ENCODE peak calls at places on chromosomes 16 and 17, in four cellular contexts. K, C, S and R are unnamed samples.
A peak's percentile ranks its signal among the peaks of the same experiment; 100 is the strongest.

GRCh38 chr17:41967141-41967920 is 736 bp downstream of the CNP start:
- DNase-seq in K (no peak), S (no peak), C (no peak), R (peak; percentile 33)

GRCh38 chr16:88310796-88311605 is 71.8 kb upstream of the ZNF469 start:
- DNase-seq in S (no peak), C (no peak), K (no peak), R (no peak)

GRCh38 chr17:43695968-43696865 is 34.5 kb upstream of the MEOX1 start:
- DNase-seq in C (no peak), S (no peak), K (peak; percentile 31), R (no peak)

GRCh38 chr16:21656795-21657768 is 4.7 kb upstream of the IGSF6 start:
- DNase-seq in C (no peak), S (peak; percentile 38), K (peak; percentile 89), R (no peak)

GRCh38 chr16:2980227-2981176 is at the start of gene PKMYT1:
- DNase-seq in C (peak; percentile 89), S (peak; percentile 95), K (peak; percentile 85), R (peak; percentile 94)

GRCh38 chr16:85602831-85603755 is 10.0 kb upstream of the GSE1 start:
- DNase-seq in C (no peak), S (no peak), K (no peak), R (no peak)

GRCh38 chr17:39915559-39915958 is 2.9 kb downstream of the GSDMB start:
- DNase-seq in S (no peak), K (no peak), C (no peak), R (no peak)

GRCh38 chr17:530851-531250 is 178.2 kb upstream of the RPH3AL start:
- DNase-seq in K (no peak), C (no peak), S (no peak), R (no peak)

GRCh38 chr17:64780096-64781012 is 118.2 kb upstream of the SMURF2 start:
- DNase-seq in C (peak; percentile 46), S (peak; percentile 59), K (no peak), R (peak; percentile 91)

GRCh38 chr17:33072421-33073175 is 81.0 kb downstream of the SPACA3 start:
- DNase-seq in S (no peak), C (no peak), K (peak; percentile 5), R (no peak)

GRCh38 chr16:24036614-24037013 is 200.8 kb downstream of the PRKCB start:
- DNase-seq in S (peak; percentile 65), C (peak; percentile 31), K (peak; percentile 12), R (peak; percentile 49)

GRCh38 chr17:41334899-41335298 is 15.7 kb downstream of the KRT33A start:
- DNase-seq in C (no peak), K (no peak), S (no peak), R (no peak)

GRCh38 chr17:16814439-16814838 is 124.4 kb downstream of the CCDC144A start:
- DNase-seq in C (no peak), S (no peak), K (no peak), R (no peak)

GRCh38 chr17:78826426-78826825 is 14.2 kb downstream of the USP36 start:
- DNase-seq in S (no peak), K (no peak), C (no peak), R (no peak)

GRCh38 chr17:1905190-1905919 is 75.5 kb downstream of the RPA1 start:
- DNase-seq in K (no peak), C (no peak), S (no peak), R (no peak)

GRCh38 chr16:56849690-56850680 is 15.0 kb upstream of the SLC12A3 start:
- DNase-seq in C (no peak), K (no peak), S (no peak), R (no peak)

GRCh38 chr17:53724726-53725125 is 98.0 kb upstream of the KIF2B start:
- DNase-seq in C (no peak), S (no peak), K (no peak), R (no peak)

GRCh38 chr17:39376434-39376833 is 25.0 kb downstream of the FBXL20 start:
- DNase-seq in C (no peak), K (peak; percentile 63), S (no peak), R (no peak)

GRCh38 chr17:17535957-17536356 is 39.8 kb upstream of the RASD1 start:
- DNase-seq in S (no peak), C (no peak), K (no peak), R (peak; percentile 65)

GRCh38 chr17:67441052-67441738 is 64.1 kb downstream of the PITPNC1 start:
- DNase-seq in S (peak; percentile 14), C (no peak), K (peak; percentile 64), R (peak; percentile 40)

GRCh38 chr16:49587511-49587910 is 213.9 kb downstream of the C16orf78 start:
- DNase-seq in C (no peak), S (no peak), K (no peak), R (no peak)

GRCh38 chr17:29585080-29585751 is 4.2 kb downstream of the GIT1 start:
- DNase-seq in K (no peak), C (no peak), S (peak; percentile 53), R (no peak)

GRCh38 chr16:23729503-23730424 is 16.7 kb upstream of the ERN2 start:
- DNase-seq in C (no peak), K (peak; percentile 69), S (no peak), R (peak; percentile 87)

GRCh38 chr17:49546546-49547535 is 28.8 kb upstream of the NXPH3 start:
- DNase-seq in C (no peak), K (no peak), S (no peak), R (no peak)

GRCh38 chr16:54651851-54652770 is 278.6 kb upstream of the IRX5 start:
- DNase-seq in C (no peak), S (no peak), K (peak; percentile 77), R (no peak)

GRCh38 chr16:87328846-87329245 is 11.7 kb upstream of the C16orf95 start:
- DNase-seq in S (no peak), K (no peak), C (no peak), R (peak; percentile 49)

GRCh38 chr16:89721644-89722391 is 481 bp downstream of the ZNF276 start:
- DNase-seq in S (peak; percentile 61), C (no peak), K (peak; percentile 80), R (peak; percentile 83)

GRCh38 chr16:53123753-53124152 is 69.0 kb downstream of the CHD9 start:
- DNase-seq in K (no peak), C (no peak), S (no peak), R (no peak)